ENCODE peak calls at places on chromosome 15, in seven cellular contexts. Y, B, V, C, P, I and O are unnamed samples.

GRCh38 chr15:83833569-83833968 is 179.6 kb downstream of the ADAMTSL3 start:
- DNase-seq in Y (no peak), B (no peak), V (no peak), C (no peak), P (no peak), I (no peak), O (no peak)

GRCh38 chr15:58336161-58336560 is 95.6 kb upstream of the LIPC start:
- DNase-seq in Y (no peak), B (no peak), V (no peak), C (no peak), P (no peak), I (no peak), O (no peak)

GRCh38 chr15:89320200-89320599 is 14.4 kb downstream of the POLG start:
- DNase-seq in Y (no peak), B (no peak), V (no peak), C (no peak), P (no peak), I (no peak), O (no peak)

GRCh38 chr15:68599560-68600071 is 20.8 kb downstream of the CORO2B start:
- DNase-seq in Y (no peak), B (no peak), V (peak), C (no peak), P (no peak), I (no peak), O (no peak)

GRCh38 chr15:90862964-90863721 is 5.2 kb upstream of the FURIN start:
- DNase-seq in Y (no peak), B (no peak), V (peak), C (no peak), P (no peak), I (no peak), O (no peak)

GRCh38 chr15:77542491-77543001 is 90.2 kb downstream of the LINGO1 start:
- DNase-seq in Y (no peak), B (no peak), V (peak), C (no peak), P (no peak), I (no peak), O (no peak)

GRCh38 chr15:70098461-70099166 is 897 bp upstream of the TLE3 start:
- DNase-seq in Y (peak), B (peak), V (peak), C (peak), P (no peak), I (peak), O (peak)

GRCh38 chr15:101026686-101027272 is 107.6 kb downstream of the LRRK1 start:
- DNase-seq in Y (no peak), B (no peak), V (no peak), C (no peak), P (no peak), I (peak), O (no peak)

GRCh38 chr15:92693922-92694331 is 38.4 kb upstream of the FAM174B start:
- DNase-seq in Y (peak), B (no peak), V (peak), C (peak), P (no peak), I (no peak), O (peak)

GRCh38 chr15:96171271-96171739 is 159.2 kb upstream of the NR2F2 start:
- DNase-seq in Y (peak), B (no peak), V (no peak), C (peak), P (no peak), I (no peak), O (no peak)

GRCh38 chr15:77909131-77909940 is 168.2 kb downstream of the TBC1D2B start:
- DNase-seq in Y (no peak), B (no peak), V (no peak), C (no peak), P (no peak), I (no peak), O (no peak)

GRCh38 chr15:77838061-77838460 is 205.3 kb upstream of the LINGO1 start:
- DNase-seq in Y (no peak), B (no peak), V (no peak), C (no peak), P (no peak), I (no peak), O (no peak)

GRCh38 chr15:63600001-63600645 is 2.9 kb downstream of the FBXL22 start:
- DNase-seq in Y (peak), B (no peak), V (no peak), C (no peak), P (no peak), I (no peak), O (no peak)

GRCh38 chr15:28084547-28084946 is 14.6 kb downstream of the OCA2 start:
- DNase-seq in Y (no peak), B (no peak), V (no peak), C (no peak), P (no peak), I (no peak), O (no peak)

GRCh38 chr15:91872356-91873132 is 19.0 kb downstream of the SLCO3A1 start:
- DNase-seq in Y (no peak), B (no peak), V (no peak), C (no peak), P (no peak), I (no peak), O (no peak)

GRCh38 chr15:74272812-74273211 is 36.7 kb downstream of the CCDC33 start:
- DNase-seq in Y (no peak), B (no peak), V (no peak), C (no peak), P (no peak), I (no peak), O (no peak)

GRCh38 chr15:40333922-40334492 is 6.7 kb downstream of the CCDC9B start:
- DNase-seq in Y (peak), B (no peak), V (peak), C (no peak), P (no peak), I (peak), O (no peak)

GRCh38 chr15:78325092-78325843 is 14.9 kb upstream of the CRABP1 start:
- DNase-seq in Y (no peak), B (no peak), V (peak), C (peak), P (no peak), I (no peak), O (no peak)